ENCODE peak calls at places on chromosomes 3 and 15, in ten cellular contexts. W is AG04450; L is HFF-Myc; Z is CD8-positive, alpha-beta memory T cell; T is AG04449; K is naive thymus-derived CD4-positive, alpha-beta T cell; S is Jurkat, Clone E6-1; B is suprapubic skin; N is effector memory CD4-positive, alpha-beta T cell; O is GM23338. Q is an unnamed sample.

GRCh38 chr3:98557324-98558010 is 25.7 kb downstream of the GPR15 start:
- DNase-seq in W (no peak), L (no peak), Z (no peak), T (no peak), K (no peak), S (no peak), B (no peak), N (no peak), O (no peak), Q (no peak)

GRCh38 chr15:33279613-33280205 is 31.1 kb upstream of the RYR3 start:
- DNase-seq in W (no peak), L (peak), Z (no peak), T (no peak), K (no peak), S (no peak), B (no peak), N (no peak), O (peak), Q (no peak)

GRCh38 chr15:77311020-77311419 is 108.9 kb downstream of the PEAK1 start:
- DNase-seq in W (no peak), L (no peak), Z (no peak), T (no peak), K (no peak), S (no peak), B (no peak), N (no peak), O (no peak), Q (no peak)

GRCh38 chr3:125154110-125154509 is 58.4 kb downstream of the SLC12A8 start:
- DNase-seq in W (no peak), L (no peak), Z (no peak), T (no peak), K (no peak), S (no peak), B (peak), N (no peak), O (no peak), Q (no peak)

GRCh38 chr3:132210476-132211346 is 106.5 kb upstream of the ACP3 start:
- DNase-seq in W (no peak), L (no peak), Z (no peak), T (no peak), K (no peak), S (no peak), B (no peak), N (no peak), O (peak), Q (no peak)

GRCh38 chr3:178618197-178618596 is 82.0 kb downstream of the KCNMB2 start:
- DNase-seq in W (no peak), L (no peak), Z (no peak), T (no peak), K (no peak), S (no peak), B (no peak), N (no peak), O (no peak), Q (no peak)

GRCh38 chr15:70451861-70452653 is 311.3 kb downstream of the UACA start:
- DNase-seq in W (no peak), L (no peak), Z (no peak), T (no peak), K (peak), S (no peak), B (no peak), N (no peak), O (peak), Q (peak)

GRCh38 chr3:106428565-106428994 is 559.8 kb upstream of the CBLB start:
- DNase-seq in W (peak), L (peak), Z (no peak), T (peak), K (no peak), S (no peak), B (no peak), N (no peak), O (no peak), Q (no peak)

GRCh38 chr3:150956376-150956775 is 16.2 kb downstream of the CLRN1 start:
- DNase-seq in W (no peak), L (no peak), Z (no peak), T (no peak), K (no peak), S (no peak), B (no peak), N (no peak), O (no peak), Q (no peak)

GRCh38 chr3:30112904-30113484 is 493.4 kb upstream of the TGFBR2 start:
- DNase-seq in W (peak), L (peak), Z (peak), T (peak), K (peak), S (peak), B (no peak), N (no peak), O (peak), Q (no peak)

GRCh38 chr15:50907866-50908208 is 646 bp upstream of the AP4E1 start:
- DNase-seq in W (no peak), L (no peak), Z (peak), T (no peak), K (peak), S (peak), B (no peak), N (peak), O (peak), Q (no peak)

GRCh38 chr3:194598771-194599557 is 34.3 kb downstream of the TMEM44 start:
- DNase-seq in W (no peak), L (no peak), Z (no peak), T (peak), K (no peak), S (no peak), B (no peak), N (no peak), O (no peak), Q (no peak)

GRCh38 chr3:65877160-65877559 is 161.6 kb downstream of the MAGI1 start:
- DNase-seq in W (no peak), L (no peak), Z (no peak), T (no peak), K (no peak), S (no peak), B (no peak), N (no peak), O (no peak), Q (no peak)

GRCh38 chr3:144107923-144108322 is 136.3 kb downstream of the DIPK2A start:
- DNase-seq in W (no peak), L (no peak), Z (no peak), T (no peak), K (no peak), S (no peak), B (no peak), N (no peak), O (no peak), Q (no peak)

GRCh38 chr3:193830791-193831191 is 237.8 kb downstream of the OPA1 start:
- DNase-seq in W (no peak), L (no peak), Z (no peak), T (no peak), K (no peak), S (no peak), B (no peak), N (no peak), O (no peak), Q (no peak)

GRCh38 chr3:34247401-34247800 is 449.0 kb downstream of the PDCD6IP start:
- DNase-seq in W (no peak), L (no peak), Z (no peak), T (no peak), K (no peak), S (no peak), B (no peak), N (no peak), O (no peak), Q (no peak)

GRCh38 chr3:25428003-25428861 is at the start of gene RARB:
- DNase-seq in W (peak), L (peak), Z (no peak), T (peak), K (no peak), S (no peak), B (peak), N (no peak), O (peak), Q (peak)

GRCh38 chr3:194201953-194202666 is 66.2 kb downstream of the HES1 start:
- DNase-seq in W (no peak), L (no peak), Z (no peak), T (no peak), K (no peak), S (no peak), B (no peak), N (no peak), O (no peak), Q (no peak)

GRCh38 chr3:129050556-129051295 is 9.9 kb upstream of the GP9 start:
- DNase-seq in W (no peak), L (no peak), Z (no peak), T (no peak), K (no peak), S (no peak), B (no peak), N (no peak), O (no peak), Q (no peak)

GRCh38 chr15:42130246-42130986 is 26.0 kb downstream of the PLA2G4F start:
- DNase-seq in W (no peak), L (no peak), Z (no peak), T (no peak), K (no peak), S (no peak), B (peak), N (no peak), O (no peak), Q (no peak)

GRCh38 chr3:48474619-48475018 is 28.1 kb downstream of the ATRIP start:
- DNase-seq in W (no peak), L (no peak), Z (no peak), T (no peak), K (no peak), S (no peak), B (no peak), N (no peak), O (peak), Q (peak)

GRCh38 chr3:174126990-174127758 is 729.6 kb downstream of the NLGN1 start:
- DNase-seq in W (no peak), L (no peak), Z (no peak), T (no peak), K (no peak), S (no peak), B (no peak), N (no peak), O (no peak), Q (no peak)

GRCh38 chr15:59008086-59008485 is 20.6 kb downstream of the RNF111 start:
- DNase-seq in W (no peak), L (no peak), Z (no peak), T (no peak), K (no peak), S (no peak), B (no peak), N (no peak), O (no peak), Q (no peak)

GRCh38 chr3:55750525-55750924 is 263.4 kb upstream of the WNT5A start:
- DNase-seq in W (peak), L (peak), Z (no peak), T (peak), K (no peak), S (no peak), B (no peak), N (no peak), O (no peak), Q (no peak)

GRCh38 chr15:72339777-72340177 is 19.8 kb upstream of the CELF6 start:
- DNase-seq in W (peak), L (peak), Z (no peak), T (peak), K (no peak), S (no peak), B (no peak), N (no peak), O (no peak), Q (no peak)

GRCh38 chr3:41239587-41239986 is 40.3 kb downstream of the CTNNB1 start:
- DNase-seq in W (no peak), L (no peak), Z (no peak), T (no peak), K (no peak), S (no peak), B (no peak), N (no peak), O (no peak), Q (no peak)

GRCh38 chr3:150797155-150797554 is 34.2 kb upstream of the SIAH2 start:
- DNase-seq in W (no peak), L (no peak), Z (no peak), T (no peak), K (no peak), S (no peak), B (no peak), N (no peak), O (no peak), Q (no peak)

GRCh38 chr3:42663581-42664442 is 10.3 kb downstream of the ZBTB47 start:
- DNase-seq in W (no peak), L (no peak), Z (no peak), T (no peak), K (no peak), S (no peak), B (no peak), N (no peak), O (no peak), Q (peak)

GRCh38 chr3:126110431-126111125 is 26.7 kb upstream of the SLC41A3 start:
- DNase-seq in W (no peak), L (no peak), Z (no peak), T (no peak), K (no peak), S (no peak), B (peak), N (no peak), O (no peak), Q (peak)

GRCh38 chr3:59250600-59250999 is 200.8 kb upstream of the CFAP20DC start:
- DNase-seq in W (no peak), L (no peak), Z (no peak), T (no peak), K (no peak), S (no peak), B (no peak), N (no peak), O (no peak), Q (no peak)

GRCh38 chr3:161215186-161215585 is 5.9 kb upstream of the NMD3 start:
- DNase-seq in W (no peak), L (no peak), Z (no peak), T (no peak), K (no peak), S (no peak), B (no peak), N (no peak), O (no peak), Q (no peak)

GRCh38 chr3:150544726-150545125 is 1.6 kb downstream of the SERP1 start:
- DNase-seq in W (no peak), L (no peak), Z (no peak), T (no peak), K (no peak), S (no peak), B (no peak), N (no peak), O (no peak), Q (no peak)

GRCh38 chr3:46830801-46831200 is 32.4 kb downstream of the MYL3 start:
- DNase-seq in W (no peak), L (no peak), Z (no peak), T (no peak), K (no peak), S (no peak), B (no peak), N (no peak), O (no peak), Q (no peak)

DNA sequence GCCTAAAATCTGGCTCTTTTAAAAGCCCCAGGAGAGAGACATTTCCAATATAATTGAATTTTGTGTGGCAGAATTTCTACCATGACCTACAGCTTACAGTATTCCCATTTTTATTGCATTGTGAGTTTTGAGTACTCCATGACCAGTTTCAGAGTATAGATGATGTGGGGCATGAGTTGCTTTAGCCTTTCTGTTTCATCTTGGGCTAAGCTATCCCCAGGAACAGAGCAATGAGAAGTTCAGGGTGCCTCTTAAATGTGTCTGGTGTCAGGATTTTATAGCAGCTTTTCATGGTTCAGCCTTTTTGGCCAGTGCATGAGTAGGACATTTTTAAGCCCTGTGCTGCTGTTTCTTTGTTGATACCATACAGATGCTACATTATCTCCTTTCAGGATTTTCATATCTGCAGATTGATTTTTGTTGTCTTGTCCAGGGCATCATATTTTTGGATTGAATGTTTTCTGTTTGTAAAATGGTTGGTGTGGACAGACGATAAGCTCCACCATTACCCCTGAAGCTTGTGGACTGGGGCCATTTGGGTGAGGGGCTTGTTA is 3.5 kb downstream of the ABHD2 start:
- DNase-seq in W (no peak), L (no peak), Z (no peak), T (no peak), K (no peak), S (no peak), B (no peak), N (no peak), O (no peak), Q (no peak)
- H3K4me3 ChIP-seq in W (no peak), L (no peak), Z (peak), T (no peak), K (peak), S (no peak), B (peak), N (peak), O (no peak), Q (no peak)

DNA sequence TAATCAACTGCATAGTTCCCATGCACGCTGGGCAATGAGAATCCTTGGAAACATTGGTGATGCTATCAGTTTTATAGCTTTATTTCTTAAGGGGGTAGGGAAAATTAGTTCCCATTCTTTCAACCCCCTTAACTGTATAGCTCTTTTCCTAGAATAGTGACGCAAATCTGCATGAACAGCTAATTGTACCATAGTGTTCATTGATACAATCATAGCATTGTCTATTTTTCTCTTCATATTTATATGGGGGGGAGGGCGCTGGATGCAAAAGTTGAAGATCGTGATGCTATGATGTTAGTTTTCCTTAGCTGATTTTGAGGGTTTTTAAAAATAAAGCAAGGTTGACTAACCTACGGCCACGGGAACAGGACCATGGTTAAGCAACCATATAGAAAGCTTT is 32.4 kb upstream of the SAMMSON start:
- DNase-seq in W (no peak), L (no peak), Z (no peak), T (no peak), K (no peak), S (no peak), B (no peak), N (no peak), O (no peak), Q (no peak)
- H3K4me3 ChIP-seq in W (no peak), L (no peak), Z (no peak), T (no peak), K (no peak), S (no peak), B (no peak), N (no peak), O (no peak), Q (no peak)

GRCh38 chr3:10140996-10141546 is 507 bp upstream of the VHL start:
- DNase-seq in W (no peak), L (no peak), Z (peak), T (no peak), K (no peak), S (no peak), B (no peak), N (no peak), O (no peak), Q (no peak)
- H3K4me3 ChIP-seq in W (peak), L (peak), Z (peak), T (peak), K (peak), S (peak), B (peak), N (peak), O (peak), Q (no peak)

DNA sequence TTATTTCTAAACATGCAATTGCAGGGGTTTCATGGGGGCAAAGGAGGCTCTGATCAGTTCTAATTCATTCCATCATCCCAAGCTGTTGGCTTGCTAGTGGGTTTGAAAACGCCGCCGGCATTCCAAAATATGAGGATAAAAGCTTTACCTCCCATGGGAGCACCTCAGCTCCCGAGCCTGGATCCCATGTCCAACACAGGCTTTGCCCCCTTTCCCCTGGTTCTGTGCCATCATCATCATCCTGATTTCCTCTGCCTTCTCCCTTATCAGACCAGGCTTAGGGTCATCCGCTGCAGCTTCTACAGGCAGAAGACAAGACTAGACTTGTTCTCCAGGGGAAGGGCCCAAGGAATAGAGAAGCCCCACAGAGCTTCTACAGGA is 25.4 kb downstream of the SH3BP5 start:
- DNase-seq in W (no peak), L (no peak), Z (no peak), T (no peak), K (no peak), S (no peak), B (no peak), N (no peak), O (no peak), Q (no peak)
- H3K4me3 ChIP-seq in W (no peak), L (no peak), Z (no peak), T (no peak), K (no peak), S (no peak), B (no peak), N (no peak), O (no peak), Q (no peak)